ENCODE peak calls at places on chromosomes 13 and 19, in five cellular contexts. K, T, Y, U and A are unnamed samples.

GRCh38 chr19:28176193-28176592 is 1036.8 kb downstream of the UQCRFS1 start:
- DNase-seq in T (no peak), U (no peak), Y (no peak), K (no peak), A (no peak)

GRCh38 chr13:55815458-55816033 is 1325.2 kb upstream of the PRR20A start:
- DNase-seq in T (no peak), K (no peak), Y (no peak), U (no peak), A (no peak)

GRCh38 chr13:109737606-109738005 is 48.8 kb downstream of the IRS2 start:
- DNase-seq in U (no peak), K (no peak), T (no peak), Y (no peak), A (no peak)

GRCh38 chr19:57829316-57829715 is 783 bp upstream of the ZNF587B start:
- DNase-seq in T (no peak), K (no peak), U (no peak), Y (no peak), A (no peak)

GRCh38 chr13:110360598-110360997 is 53.5 kb downstream of the COL4A2 start:
- DNase-seq in T (no peak), Y (no peak), K (no peak), U (no peak), A (no peak)

GRCh38 chr13:26946675-26947342 is 186.2 kb upstream of the GPR12 start:
- DNase-seq in T (no peak), K (no peak), Y (no peak), U (no peak), A (no peak)

GRCh38 chr19:29805026-29805925 is 6.5 kb upstream of the CCNE1 start:
- DNase-seq in T (no peak), U (no peak), K (no peak), Y (no peak), A (no peak)

GRCh38 chr13:99686944-99687382 is 185.7 kb downstream of the TM9SF2 start:
- DNase-seq in K (no peak), Y (no peak), T (peak), U (no peak), A (no peak)

GRCh38 chr19:16222806-16223205 is 25.1 kb downstream of the AP1M1 start:
- DNase-seq in U (no peak), Y (no peak), K (no peak), T (no peak), A (no peak)

GRCh38 chr19:12794196-12794921 is 3.1 kb downstream of the JUNB start:
- DNase-seq in U (no peak), T (no peak), Y (no peak), K (no peak), A (no peak)

GRCh38 chr13:39452834-39453233 is 150.2 kb downstream of the LHFPL6 start:
- DNase-seq in K (no peak), T (no peak), U (no peak), Y (no peak), A (no peak)

GRCh38 chr19:34508540-34508939 is 27.0 kb downstream of the WTIP start:
- DNase-seq in U (no peak), K (no peak), T (no peak), Y (no peak), A (no peak)

GRCh38 chr19:42295831-42296525 is 6.0 kb upstream of the PRR19 start:
- DNase-seq in U (peak), T (peak), Y (peak), K (peak), A (no peak)

GRCh38 chr19:16066611-16067104 is 9.6 kb upstream of the TPM4 start:
- DNase-seq in Y (no peak), K (no peak), U (peak), T (peak), A (no peak)

GRCh38 chr19:49533551-49534488 is 6.0 kb downstream of the RCN3 start:
- DNase-seq in U (peak), K (peak), Y (peak), T (peak), A (peak)

GRCh38 chr19:49433240-49433901 is 8.0 kb downstream of the SLC17A7 start:
- DNase-seq in Y (no peak), K (no peak), U (no peak), T (no peak), A (no peak)

GRCh38 chr19:37941820-37942515 is 35.0 kb downstream of the SIPA1L3 start:
- DNase-seq in U (no peak), Y (no peak), T (no peak), K (no peak), A (no peak)

GRCh38 chr19:23771761-23772667 is 13.3 kb upstream of the ZNF681 start:
- DNase-seq in T (no peak), K (no peak), Y (no peak), U (no peak), A (no peak)

GRCh38 chr19:12866416-12867119 is 14.7 kb downstream of the DNASE2 start:
- DNase-seq in T (no peak), U (no peak), K (no peak), Y (no peak), A (no peak)

GRCh38 chr13:44932850-44933251 is 56.4 kb downstream of the NUFIP1 start:
- DNase-seq in U (no peak), T (no peak), Y (no peak), K (no peak), A (no peak)

GRCh38 chr19:27776020-27776419 is 1436.9 kb downstream of the UQCRFS1 start:
- DNase-seq in U (no peak), T (no peak), Y (no peak), K (no peak), A (no peak)

GRCh38 chr13:113452942-113453901 is at the start of gene ADPRHL1:
- DNase-seq in T (no peak), U (no peak), K (no peak), Y (no peak), A (no peak)

GRCh38 chr19:37943480-37943879 is 36.5 kb downstream of the SIPA1L3 start:
- DNase-seq in K (no peak), U (no peak), T (peak), Y (no peak), A (no peak)

GRCh38 chr19:48760514-48761221 is 5.3 kb downstream of the FGF21 start:
- DNase-seq in U (no peak), Y (no peak), K (no peak), T (no peak), A (no peak)

GRCh38 chr13:99275093-99275469 is 16.9 kb upstream of the GPR18 start:
- DNase-seq in U (no peak), T (no peak), Y (no peak), K (no peak), A (no peak)

GRCh38 chr19:883661-884211 is 9.3 kb downstream of the MED16 start:
- DNase-seq in T (no peak), K (no peak), U (no peak), Y (no peak), A (no peak)

GRCh38 chr19:16371540-16371986 is 46.9 kb downstream of the KLF2 start:
- DNase-seq in K (no peak), U (peak), Y (peak), T (peak), A (peak)

GRCh38 chr19:489418-490196 is 6.7 kb upstream of the MADCAM1 start:
- DNase-seq in U (no peak), K (no peak), Y (no peak), T (no peak), A (no peak)

GRCh38 chr19:38617764-38618589 is at the start of gene MAP4K1:
- DNase-seq in K (no peak), T (peak), Y (peak), U (peak), A (peak)

GRCh38 chr13:112489199-112489598 is 98.8 kb downstream of the TUBGCP3 start:
- DNase-seq in U (no peak), K (no peak), Y (no peak), T (no peak), A (no peak)

GRCh38 chr19:10404888-10405808 is 1.8 kb upstream of the CDC37 start:
- DNase-seq in Y (no peak), K (no peak), T (no peak), U (peak), A (no peak)

GRCh38 chr13:55516610-55517009 is 1624.1 kb upstream of the PRR20A start:
- DNase-seq in U (no peak), K (no peak), Y (no peak), T (no peak), A (no peak)